ENCODE peak calls at places on chromosome 13, in nine cellular contexts. I, D, W, G, B, A, Q, O and P are unnamed samples.

GRCh38 chr13:54709546-54709945 is 1680.9 kb downstream of the OLFM4 start:
- DNase-seq in I (no peak), D (no peak), W (no peak), G (no peak), B (no peak), A (no peak), Q (no peak), O (no peak), P (no peak)

GRCh38 chr13:45511310-45512147 is 46.8 kb downstream of the COG3 start:
- DNase-seq in I (no peak), D (peak; percentile 33), W (peak; percentile 83), G (no peak), B (peak; percentile 24), A (peak; percentile 80), Q (no peak), O (no peak), P (no peak)

GRCh38 chr13:103815619-103816018 is 749.4 kb upstream of the SLC10A2 start:
- DNase-seq in I (no peak), D (no peak), W (no peak), G (no peak), B (no peak), A (no peak), Q (no peak), O (no peak), P (no peak)

GRCh38 chr13:113526466-113527220 is 36.1 kb upstream of the DCUN1D2 start:
- DNase-seq in I (no peak), D (no peak), W (no peak), G (peak; percentile 21), B (no peak), A (no peak), Q (no peak), O (no peak), P (no peak)

GRCh38 chr13:60482012-60482411 is 85.0 kb downstream of the TDRD3 start:
- DNase-seq in I (no peak), D (no peak), W (peak; percentile 33), G (no peak), B (no peak), A (no peak), Q (no peak), O (no peak), P (no peak)

GRCh38 chr13:36163809-36164308 is 32.7 kb upstream of the DCLK1 start:
- DNase-seq in I (no peak), D (peak; percentile 22), W (peak; percentile 87), G (peak; percentile 68), B (no peak), A (no peak), Q (peak; percentile 33), O (no peak), P (no peak)

GRCh38 chr13:59750860-59751259 is 412.9 kb downstream of the DIAPH3 start:
- DNase-seq in I (no peak), D (no peak), W (peak; percentile 57), G (no peak), B (no peak), A (peak; percentile 90), Q (peak; percentile 9), O (no peak), P (no peak)

GRCh38 chr13:101346161-101346560 is 70.1 kb downstream of the NALCN start:
- DNase-seq in I (no peak), D (no peak), W (peak; percentile 22), G (no peak), B (no peak), A (no peak), Q (no peak), O (no peak), P (no peak)

GRCh38 chr13:109191422-109191821 is 562.0 kb downstream of the MYO16 start:
- DNase-seq in I (no peak), D (no peak), W (no peak), G (no peak), B (no peak), A (no peak), Q (no peak), O (no peak), P (no peak)

GRCh38 chr13:33281951-33282595 is 3.5 kb downstream of the STARD13 start:
- DNase-seq in I (no peak), D (no peak), W (peak; percentile 92), G (no peak), B (no peak), A (no peak), Q (no peak), O (no peak), P (no peak)

GRCh38 chr13:108020027-108020426 is 195.3 kb downstream of the LIG4 start:
- DNase-seq in I (no peak), D (no peak), W (no peak), G (no peak), B (no peak), A (no peak), Q (no peak), O (no peak), P (no peak)

GRCh38 chr13:23372264-23372905 is 61.1 kb downstream of the SACS start:
- DNase-seq in I (no peak), D (no peak), W (peak; percentile 87), G (no peak), B (no peak), A (no peak), Q (no peak), O (no peak), P (no peak)

GRCh38 chr13:32164622-32165268 is 133.2 kb downstream of the FRY start:
- DNase-seq in I (no peak), D (peak; percentile 48), W (peak; percentile 66), G (no peak), B (peak; percentile 11), A (peak; percentile 81), Q (no peak), O (no peak), P (no peak)

GRCh38 chr13:78102121-78102677 is 183.6 kb upstream of the EDNRB start:
- DNase-seq in I (no peak), D (peak; percentile 20), W (peak; percentile 52), G (no peak), B (peak; percentile 5), A (no peak), Q (peak; percentile 3), O (no peak), P (no peak)

GRCh38 chr13:112726018-112726767 is 36.4 kb downstream of the ATP11A start:
- DNase-seq in I (no peak), D (no peak), W (no peak), G (no peak), B (no peak), A (no peak), Q (no peak), O (no peak), P (no peak)

GRCh38 chr13:39776439-39776838 is 121.0 kb downstream of the COG6 start:
- DNase-seq in I (no peak), D (no peak), W (peak; percentile 88), G (no peak), B (no peak), A (no peak), Q (no peak), O (no peak), P (no peak)

GRCh38 chr13:67223742-67224141 is 6.4 kb downstream of the PCDH9 start:
- DNase-seq in I (no peak), D (no peak), W (peak; percentile 32), G (no peak), B (no peak), A (no peak), Q (no peak), O (no peak), P (no peak)

GRCh38 chr13:68304287-68304893 is 1074.3 kb upstream of the PCDH9 start:
- DNase-seq in I (no peak), D (no peak), W (no peak), G (no peak), B (no peak), A (peak; percentile 35), Q (no peak), O (no peak), P (no peak)

GRCh38 chr13:64158910-64159309 is 2743.3 kb upstream of the PCDH20 start:
- DNase-seq in I (no peak), D (no peak), W (peak; percentile 41), G (no peak), B (no peak), A (no peak), Q (no peak), O (no peak), P (no peak)

GRCh38 chr13:29964181-29964845 is 113.9 kb upstream of the UBL3 start:
- DNase-seq in I (no peak), D (no peak), W (no peak), G (no peak), B (no peak), A (no peak), Q (no peak), O (no peak), P (no peak)
- TF ChIP-seq CTCF in I (no peak), D (no peak), W (no peak), G (no peak), B (no peak), A (no peak), Q (no peak), O (no peak), P (no peak)

GRCh38 chr13:70394149-70394548 is 285.9 kb upstream of the KLHL1 start:
- DNase-seq in I (no peak), D (no peak), W (no peak), G (no peak), B (no peak), A (peak; percentile 3), Q (no peak), O (no peak), P (no peak)
- H3K27ac ChIP-seq in I (no peak overlapping the region), D (no peak overlapping the region), W (no peak overlapping the region), G (no peak overlapping the region), B (no peak overlapping the region), A (peak overlapping the region; percentile 29), Q (no peak overlapping the region), O (no peak overlapping the region), P (no peak overlapping the region)

GRCh38 chr13:24670927-24671326 is 9.3 kb upstream of the ATP12A start:
- DNase-seq in I (no peak), D (peak; percentile 62), W (no peak), G (no peak), B (no peak), A (peak; percentile 77), Q (no peak), O (no peak), P (no peak)
- TF ChIP-seq CTCF in I (no peak), D (no peak), W (peak; percentile 18), G (no peak), B (peak; percentile 11), A (peak; percentile 22), Q (no peak), O (peak; percentile 24), P (no peak)

GRCh38 chr13:98542568-98543379 is 34.1 kb downstream of the STK24 start:
- DNase-seq in I (no peak), D (no peak), W (no peak), G (no peak), B (no peak), A (no peak), Q (no peak), O (no peak), P (no peak)

GRCh38 chr13:98541701-98542203 is 35.2 kb downstream of the STK24 start:
- DNase-seq in I (no peak), D (no peak), W (no peak), G (no peak), B (no peak), A (no peak), Q (no peak), O (no peak), P (no peak)

GRCh38 chr13:98541211-98541610 is 35.7 kb downstream of the STK24 start:
- DNase-seq in I (no peak), D (no peak), W (no peak), G (no peak), B (no peak), A (no peak), Q (no peak), O (no peak), P (no peak)

GRCh38 chr13:98544105-98544710 is 32.7 kb downstream of the STK24 start:
- DNase-seq in I (no peak), D (no peak), W (no peak), G (no peak), B (no peak), A (no peak), Q (no peak), O (no peak), P (no peak)

GRCh38 chr13:98543380-98544104 is 33.4 kb downstream of the STK24 start:
- DNase-seq in I (no peak), D (no peak), W (no peak), G (no peak), B (no peak), A (no peak), Q (no peak), O (no peak), P (no peak)
- H3K27ac ChIP-seq in I (no peak overlapping the region), D (peak overlapping the region; percentile 12), W (no peak overlapping the region), G (no peak overlapping the region), B (peak overlapping the region; percentile 82), A (peak overlapping the region; percentile 12), Q (no peak overlapping the region), O (no peak overlapping the region), P (peak overlapping the region; percentile 54)